ENCODE peak calls at places on chromosomes 7 and 10, in four cellular contexts. One of them, this sample, is unnamed.

GRCh38 chr10:44993226-44993921 is 7.3 kb upstream of the ZNF22 start:
- DNase-seq in IMR-90: no peak
- DNase-seq in fibroblast of lung: no peak
- DNase-seq in SK-N-SH: no peak
- DNase-seq in this sample: no peak

GRCh38 chr7:102082693-102083385 is 203.8 kb upstream of the SH2B2 start:
- DNase-seq in IMR-90: peak
- DNase-seq in fibroblast of lung: peak
- DNase-seq in SK-N-SH: no peak
- DNase-seq in this sample: no peak

GRCh38 chr10:87658383-87658795 is 1.3 kb upstream of the PAPSS2 start:
- DNase-seq in SK-N-SH: no peak
- DNase-seq in IMR-90: peak
- DNase-seq in fibroblast of lung: no peak
- DNase-seq in this sample: no peak

GRCh38 chr10:106722524-106722923 is 442.0 kb downstream of the SORCS1 start:
- DNase-seq in fibroblast of lung: no peak
- DNase-seq in SK-N-SH: no peak
- DNase-seq in IMR-90: no peak
- DNase-seq in this sample: no peak

GRCh38 chr10:132722980-132723970 is 62.7 kb downstream of the NKX6-2 start:
- DNase-seq in IMR-90: no peak
- DNase-seq in SK-N-SH: no peak
- DNase-seq in fibroblast of lung: no peak
- DNase-seq in this sample: no peak

GRCh38 chr10:16182688-16183087 is 254.1 kb upstream of the PTER start:
- DNase-seq in SK-N-SH: peak
- DNase-seq in IMR-90: no peak
- DNase-seq in fibroblast of lung: no peak
- DNase-seq in this sample: no peak

GRCh38 chr7:151925446-151926335 is 30.6 kb upstream of the GALNTL5 start:
- DNase-seq in fibroblast of lung: no peak
- DNase-seq in SK-N-SH: peak
- DNase-seq in IMR-90: no peak
- DNase-seq in this sample: no peak

GRCh38 chr10:59718246-59718645 is 8.6 kb upstream of the SLC16A9 start:
- DNase-seq in fibroblast of lung: no peak
- DNase-seq in IMR-90: no peak
- DNase-seq in SK-N-SH: no peak
- DNase-seq in this sample: no peak

GRCh38 chr10:129844191-129844590 is 119.9 kb downstream of the EBF3 start:
- DNase-seq in fibroblast of lung: no peak
- DNase-seq in SK-N-SH: no peak
- DNase-seq in IMR-90: no peak
- DNase-seq in this sample: no peak

GRCh38 chr7:71454981-71455380 is 323.0 kb downstream of the GALNT17 start:
- DNase-seq in IMR-90: no peak
- DNase-seq in SK-N-SH: no peak
- DNase-seq in fibroblast of lung: no peak
- DNase-seq in this sample: no peak

GRCh38 chr10:63431962-63432797 is 33.6 kb downstream of the JMJD1C start:
- DNase-seq in IMR-90: peak
- DNase-seq in fibroblast of lung: no peak
- DNase-seq in SK-N-SH: no peak
- DNase-seq in this sample: no peak

GRCh38 chr10:5555881-5556280 is 31.1 kb downstream of the CALML3 start:
- DNase-seq in IMR-90: no peak
- DNase-seq in fibroblast of lung: no peak
- DNase-seq in SK-N-SH: no peak
- DNase-seq in this sample: no peak

GRCh38 chr10:78600740-78601139 is 468.0 kb upstream of the ZMIZ1 start:
- DNase-seq in fibroblast of lung: no peak
- DNase-seq in IMR-90: peak
- DNase-seq in SK-N-SH: no peak
- DNase-seq in this sample: no peak

GRCh38 chr7:65475734-65476319 is 102.2 kb downstream of the ZNF92 start:
- DNase-seq in fibroblast of lung: no peak
- DNase-seq in SK-N-SH: no peak
- DNase-seq in IMR-90: no peak
- DNase-seq in this sample: peak

GRCh38 chr10:11225935-11226334 is 208.3 kb downstream of the CELF2 start:
- DNase-seq in fibroblast of lung: no peak
- DNase-seq in SK-N-SH: no peak
- DNase-seq in IMR-90: no peak
- DNase-seq in this sample: peak

GRCh38 chr7:26397786-26398435 is 106.2 kb downstream of the SNX10 start:
- DNase-seq in fibroblast of lung: peak
- DNase-seq in IMR-90: no peak
- DNase-seq in SK-N-SH: peak
- DNase-seq in this sample: peak

GRCh38 chr7:98115746-98116525 is 9.3 kb downstream of the LMTK2 start:
- DNase-seq in fibroblast of lung: no peak
- DNase-seq in SK-N-SH: no peak
- DNase-seq in IMR-90: no peak
- DNase-seq in this sample: no peak

GRCh38 chr10:75202321-75203096 is 8.1 kb upstream of the VDAC2 start:
- DNase-seq in SK-N-SH: no peak
- DNase-seq in IMR-90: peak
- DNase-seq in fibroblast of lung: peak
- DNase-seq in this sample: no peak

GRCh38 chr10:73156054-73156453 is 11.8 kb downstream of the ECD start:
- DNase-seq in fibroblast of lung: no peak
- DNase-seq in SK-N-SH: no peak
- DNase-seq in IMR-90: no peak
- DNase-seq in this sample: peak

GRCh38 chr7:21123586-21123985 is 304.3 kb upstream of the SP4 start:
- DNase-seq in IMR-90: no peak
- DNase-seq in SK-N-SH: no peak
- DNase-seq in fibroblast of lung: no peak
- DNase-seq in this sample: no peak

GRCh38 chr7:99005776-99006175 is 127.4 kb downstream of the TRRAP start:
- DNase-seq in IMR-90: no peak
- DNase-seq in fibroblast of lung: no peak
- DNase-seq in SK-N-SH: no peak
- DNase-seq in this sample: no peak

GRCh38 chr10:35208536-35208935 is 81.9 kb downstream of the CREM start:
- DNase-seq in SK-N-SH: no peak
- DNase-seq in IMR-90: no peak
- DNase-seq in fibroblast of lung: no peak
- DNase-seq in this sample: peak

GRCh38 chr10:25050402-25050801 is 34.0 kb downstream of the THNSL1 start:
- DNase-seq in IMR-90: no peak
- DNase-seq in SK-N-SH: no peak
- DNase-seq in fibroblast of lung: no peak
- DNase-seq in this sample: no peak

GRCh38 chr7:113118074-113118959 is at the start of gene SMIM30:
- DNase-seq in IMR-90: peak
- DNase-seq in fibroblast of lung: peak
- DNase-seq in SK-N-SH: peak
- DNase-seq in this sample: peak

GRCh38 chr7:91239171-91239604 is 25.0 kb upstream of the FZD1 start:
- DNase-seq in IMR-90: peak
- DNase-seq in fibroblast of lung: peak
- DNase-seq in SK-N-SH: no peak
- DNase-seq in this sample: no peak

GRCh38 chr7:122520961-122521555 is 177.9 kb downstream of the RNF133 start:
- DNase-seq in SK-N-SH: no peak
- DNase-seq in IMR-90: no peak
- DNase-seq in fibroblast of lung: no peak
- DNase-seq in this sample: no peak

GRCh38 chr10:83961620-83962019 is 177.7 kb upstream of the GHITM start:
- DNase-seq in SK-N-SH: peak
- DNase-seq in IMR-90: no peak
- DNase-seq in fibroblast of lung: no peak
- DNase-seq in this sample: no peak

GRCh38 chr7:47792521-47793121 is 155.6 kb downstream of the PKD1L1 start:
- DNase-seq in IMR-90: no peak
- DNase-seq in SK-N-SH: no peak
- DNase-seq in fibroblast of lung: no peak
- DNase-seq in this sample: no peak

DNA sequence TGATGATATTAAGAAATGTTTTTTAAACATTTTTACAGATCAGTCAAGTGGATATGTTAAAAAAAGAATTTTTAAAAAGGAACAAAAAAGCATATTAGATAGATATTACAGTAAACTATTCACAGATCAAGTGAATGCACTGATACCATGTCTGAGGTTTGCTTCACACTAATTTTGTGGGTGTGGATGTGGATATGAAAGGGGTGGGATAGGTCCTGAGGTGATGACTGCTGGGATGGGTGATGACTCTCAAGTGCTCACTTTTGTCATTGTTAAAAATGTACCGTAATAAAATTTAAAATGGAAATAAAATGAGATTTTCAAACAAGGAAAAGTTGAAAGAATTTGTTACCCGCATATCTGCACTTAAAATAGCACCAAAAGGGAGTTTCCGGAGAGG is 54.1 kb downstream of the AGMO start:
- DNase-seq in fibroblast of lung: no peak
- DNase-seq in IMR-90: no peak
- DNase-seq in SK-N-SH: no peak
- DNase-seq in this sample: no peak
- H3K4me2 ChIP-seq in fibroblast of lung: no peak
- H3K4me2 ChIP-seq in IMR-90: no peak
- H3K4me2 ChIP-seq in SK-N-SH: peak
- H3K4me2 ChIP-seq in this sample: no peak

GRCh38 chr7:134630237-134630636 is 16.4 kb upstream of the BPGM start:
- DNase-seq in fibroblast of lung: no peak
- DNase-seq in SK-N-SH: no peak
- DNase-seq in IMR-90: no peak
- DNase-seq in this sample: no peak

GRCh38 chr7:134625571-134625970 is 21.1 kb upstream of the BPGM start:
- DNase-seq in SK-N-SH: no peak
- DNase-seq in fibroblast of lung: peak
- DNase-seq in IMR-90: peak
- DNase-seq in this sample: no peak

GRCh38 chr7:134629445-134629844 is 17.2 kb upstream of the BPGM start:
- DNase-seq in SK-N-SH: no peak
- DNase-seq in fibroblast of lung: no peak
- DNase-seq in IMR-90: no peak
- DNase-seq in this sample: no peak

GRCh38 chr7:134627109-134627774 is 19.4 kb upstream of the BPGM start:
- DNase-seq in IMR-90: no peak
- DNase-seq in SK-N-SH: no peak
- DNase-seq in fibroblast of lung: no peak
- DNase-seq in this sample: no peak

DNA sequence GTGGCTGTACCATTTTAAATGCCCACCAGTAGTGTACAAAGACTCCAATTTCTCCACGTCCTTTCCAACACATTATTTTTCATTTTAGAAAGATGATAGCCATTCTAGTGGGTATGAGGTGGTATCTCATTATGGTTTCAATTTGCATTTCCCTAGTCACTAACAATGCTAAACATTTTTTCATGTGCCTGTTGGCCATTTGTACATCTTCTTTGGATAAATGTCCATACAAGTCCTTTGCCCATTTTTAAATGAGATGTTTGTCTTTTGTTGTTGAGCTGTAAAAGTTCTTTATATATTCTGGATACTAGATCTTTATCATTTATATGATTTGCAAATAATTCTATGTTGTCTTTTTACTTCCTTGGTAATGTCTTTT is 18.9 kb upstream of the BPGM start:
- DNase-seq in IMR-90: no peak
- DNase-seq in fibroblast of lung: no peak
- DNase-seq in SK-N-SH: no peak
- DNase-seq in this sample: no peak
- H2AFZ ChIP-seq in IMR-90: no peak
- H2AFZ ChIP-seq in fibroblast of lung: no peak
- H2AFZ ChIP-seq in SK-N-SH: no peak
- H2AFZ ChIP-seq in this sample: no peak

DNA sequence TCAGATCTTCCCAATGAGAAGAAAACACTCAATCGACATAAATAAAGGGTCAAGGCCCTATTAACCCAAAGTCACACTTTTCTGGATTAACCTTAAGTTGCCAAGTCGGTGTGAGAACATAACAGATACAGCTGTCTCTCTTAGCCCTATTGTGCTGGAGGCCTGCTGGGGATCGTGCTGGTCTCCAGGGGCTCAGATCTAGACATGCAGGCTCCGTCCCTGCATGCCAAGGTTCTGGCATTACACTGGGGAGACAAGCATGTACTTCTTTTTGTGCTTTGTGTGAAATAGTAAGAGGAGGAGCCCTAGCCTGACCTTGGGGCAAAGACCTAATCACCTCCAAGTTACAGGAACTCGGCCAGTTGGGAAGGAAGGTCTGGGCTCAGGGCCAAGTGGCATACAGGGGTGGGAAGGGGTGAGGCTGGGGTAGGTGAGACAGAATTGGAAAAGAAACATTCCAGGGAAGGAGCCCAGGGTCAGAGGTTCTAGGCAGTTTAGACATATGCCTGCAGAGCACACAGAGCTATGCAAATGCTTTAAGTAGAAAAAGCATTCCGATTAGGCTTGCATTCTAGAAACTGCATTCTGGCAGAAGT is 216.4 kb downstream of the HECW1 start:
- DNase-seq in SK-N-SH: no peak
- DNase-seq in fibroblast of lung: no peak
- DNase-seq in IMR-90: no peak
- DNase-seq in this sample: no peak
- H3K4me2 ChIP-seq in SK-N-SH: no peak
- H3K4me2 ChIP-seq in fibroblast of lung: no peak
- H3K4me2 ChIP-seq in IMR-90: no peak
- H3K4me2 ChIP-seq in this sample: no peak

DNA sequence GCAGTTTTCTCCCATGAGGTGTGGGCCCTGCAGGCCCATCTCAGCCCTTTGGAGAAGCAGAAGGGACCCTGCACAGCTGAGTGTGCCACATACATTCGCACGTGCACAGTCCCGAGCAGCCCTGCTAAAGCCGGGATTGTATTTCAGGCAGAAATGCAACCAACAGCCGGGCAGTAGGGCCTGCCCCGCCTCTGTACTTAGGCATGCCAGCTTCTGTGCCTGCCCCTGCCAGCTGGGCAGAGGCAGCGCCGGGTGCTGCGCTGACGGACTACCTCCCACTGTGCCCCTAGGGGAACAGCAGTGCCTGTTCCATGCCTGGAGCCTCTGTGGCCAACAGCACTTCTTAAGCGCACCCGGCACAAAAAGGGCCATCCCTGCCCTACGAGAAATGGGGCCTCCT is 170.3 kb downstream of the NEURL1 start:
- DNase-seq in fibroblast of lung: no peak
- DNase-seq in IMR-90: no peak
- DNase-seq in SK-N-SH: no peak
- DNase-seq in this sample: no peak
- H2AFZ ChIP-seq in fibroblast of lung: no peak
- H2AFZ ChIP-seq in IMR-90: no peak
- H2AFZ ChIP-seq in SK-N-SH: no peak
- H2AFZ ChIP-seq in this sample: no peak

This sample was measured in MM.1S.